ENCODE peak calls at places on chromosomes 12 and 14, in five cellular contexts. L is effector memory CD4-positive, alpha-beta T cell; W is CD8-positive, alpha-beta memory T cell; D is tibial artery; P is CD4-positive, alpha-beta T cell. C is an unnamed sample.

GRCh38 chr12:50533203-50533584 is 28.4 kb downstream of the DIP2B start:
- DNase-seq in P (no peak), W (no peak), D (no peak), L (no peak), C (no peak)

GRCh38 chr14:101226603-101227425 is 323.3 kb upstream of the RTL1 start:
- DNase-seq in D (no peak), L (no peak), P (no peak), W (no peak), C (peak)

GRCh38 chr12:121915841-121916321 is 2.5 kb upstream of the CFAP251 start:
- DNase-seq in D (no peak), W (no peak), P (no peak), L (no peak), C (no peak)

GRCh38 chr12:47422656-47423055 is 283.2 kb downstream of the RPAP3 start:
- DNase-seq in D (no peak), L (no peak), P (no peak), W (no peak), C (no peak)

GRCh38 chr12:49956663-49957569 is 4.8 kb upstream of the AQP5 start:
- DNase-seq in D (no peak), W (no peak), P (no peak), L (no peak), C (no peak)

GRCh38 chr14:36655054-36655381 is 6.6 kb upstream of the PAX9 start:
- DNase-seq in W (no peak), L (no peak), D (no peak), P (no peak), C (no peak)

GRCh38 chr14:61185534-61185933 is 95.6 kb downstream of the TMEM30B start:
- DNase-seq in D (no peak), P (no peak), W (no peak), L (no peak), C (no peak)

GRCh38 chr14:89146291-89146690 is 270.7 kb downstream of the FOXN3 start:
- DNase-seq in D (no peak), P (no peak), L (no peak), W (no peak), C (no peak)

GRCh38 chr14:68781161-68782021 is 11.5 kb downstream of the ZFP36L1 start:
- DNase-seq in W (peak), D (no peak), L (peak), P (peak), C (peak)

GRCh38 chr12:80892597-80893445 is 44.9 kb downstream of the LIN7A start:
- DNase-seq in D (no peak), W (no peak), P (no peak), L (no peak), C (no peak)

GRCh38 chr14:36208690-36209278 is 32.3 kb upstream of the PTCSC3 start:
- DNase-seq in D (no peak), P (no peak), L (no peak), W (no peak), C (no peak)

GRCh38 chr14:39381366-39381765 is 50.9 kb downstream of the FBXO33 start:
- DNase-seq in D (no peak), P (no peak), W (no peak), L (no peak), C (no peak)

GRCh38 chr12:67034110-67034879 is 234.9 kb upstream of the CAND1 start:
- DNase-seq in P (no peak), W (no peak), L (no peak), D (no peak), C (no peak)

GRCh38 chr14:94548999-94549985 is 11.9 kb upstream of the SERPINA4 start:
- DNase-seq in W (no peak), P (peak), L (peak), D (peak), C (no peak)

GRCh38 chr14:102221026-102221425 is 81.3 kb downstream of the WDR20 start:
- DNase-seq in D (no peak), P (no peak), L (no peak), W (no peak), C (no peak)

DNA sequence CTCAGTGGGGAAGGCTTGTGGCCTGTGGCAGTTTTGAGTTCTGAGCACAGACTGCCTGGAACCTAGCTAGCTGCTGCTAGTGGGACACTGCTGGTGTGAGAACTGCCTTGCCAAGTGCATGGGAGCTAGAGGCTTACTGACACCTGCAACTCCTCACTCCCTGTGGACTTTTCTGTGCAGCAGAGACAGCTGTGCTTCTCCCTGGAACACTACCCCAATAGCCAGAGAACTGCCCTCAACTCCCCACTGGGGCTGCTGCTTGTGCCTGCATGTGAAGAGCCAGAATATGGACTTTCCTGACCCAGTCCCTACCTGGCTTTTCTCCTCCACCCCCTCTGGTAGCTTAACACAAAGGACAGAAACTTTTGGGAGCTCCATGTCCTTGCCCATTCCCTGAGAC is 222.6 kb downstream of the ADGRD1 start:
- DNase-seq in P (no peak), D (no peak), W (no peak), L (no peak), C (no peak)
- H3K27ac ChIP-seq in P (no peak), D (no peak), W (no peak), L (no peak), C (no peak)

DNA sequence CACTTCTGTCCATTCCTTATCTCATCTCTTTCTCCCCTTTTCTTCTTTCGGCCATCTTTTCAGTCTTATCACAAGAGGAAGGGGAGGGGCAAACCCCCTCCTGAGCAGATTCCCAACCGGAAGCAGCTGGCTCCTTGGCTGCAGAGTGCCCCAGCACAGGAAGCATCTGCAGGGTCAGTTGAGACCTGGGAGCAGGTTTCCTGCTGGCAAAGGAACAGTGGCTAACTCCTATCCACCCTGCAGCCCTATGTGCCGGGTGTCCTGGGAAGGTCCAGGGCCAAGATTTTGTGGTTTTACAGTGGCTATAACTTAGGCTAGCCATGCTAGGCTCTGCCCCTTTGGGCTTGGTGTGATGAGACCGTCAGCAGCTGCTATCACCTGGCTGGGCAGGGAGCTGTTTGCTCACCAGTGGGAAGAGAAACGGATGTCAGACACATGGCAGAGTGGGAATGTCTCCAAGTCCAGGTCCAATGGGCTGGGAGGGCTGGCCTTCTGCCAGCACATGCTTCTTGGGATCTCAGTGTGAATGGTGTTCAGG is 40.4 kb downstream of the SH2B3 start:
- DNase-seq in D (peak), L (no peak), P (no peak), W (no peak), C (no peak)
- H3K27ac ChIP-seq in D (peak), L (peak), P (peak), W (peak), C (peak)

GRCh38 chr12:42756841-42757661 is 167.5 kb upstream of the PRICKLE1 start:
- DNase-seq in L (no peak), D (no peak), W (no peak), P (no peak), C (no peak)
- H3K27ac ChIP-seq in L (no peak), D (no peak), W (no peak), P (no peak), C (no peak)

GRCh38 chr12:57823131-57823907 is 4.8 kb upstream of the AVIL start:
- DNase-seq in D (no peak), P (no peak), L (no peak), W (no peak), C (no peak)
- H3K27ac ChIP-seq in D (no peak), P (no peak), L (no peak), W (no peak), C (peak)

GRCh38 chr12:102948941-102949352 is 8.5 kb upstream of the ASCL1 start:
- DNase-seq in D (no peak), L (peak), P (peak), W (peak), C (no peak)

GRCh38 chr12:102954143-102954542 is 3.3 kb upstream of the ASCL1 start:
- DNase-seq in P (no peak), D (no peak), W (no peak), L (no peak), C (no peak)

GRCh38 chr12:102953221-102953620 is 4.3 kb upstream of the ASCL1 start:
- DNase-seq in W (no peak), L (no peak), D (no peak), P (no peak), C (no peak)

GRCh38 chr12:102950107-102950949 is 7.1 kb upstream of the ASCL1 start:
- DNase-seq in W (no peak), L (no peak), D (no peak), P (no peak), C (no peak)

GRCh38 chr12:102950950-102951490 is 6.5 kb upstream of the ASCL1 start:
- DNase-seq in L (no peak), D (no peak), P (no peak), W (no peak), C (peak)
- H3K27ac ChIP-seq in L (no peak), D (no peak), P (no peak), W (no peak), C (no peak)

GRCh38 chr12:91204416-91204815 is 21.8 kb upstream of the DCN start:
- DNase-seq in L (no peak), W (no peak), D (no peak), P (no peak), C (no peak)
- H3K27ac ChIP-seq in L (no peak), W (no peak), D (no peak), P (no peak), C (no peak)

GRCh38 chr12:31005944-31006361 is 67.7 kb upstream of the DDX11 start:
- DNase-seq in W (no peak), L (no peak), D (peak), P (no peak), C (no peak)
- H3K27ac ChIP-seq in W (no peak), L (no peak), D (no peak), P (no peak), C (no peak)

GRCh38 chr14:103696027-103696402 is 19.2 kb downstream of the XRCC3 start:
- DNase-seq in W (no peak), L (no peak), P (no peak), D (no peak), C (no peak)

GRCh38 chr14:103697601-103698379 is 17.5 kb downstream of the XRCC3 start:
- DNase-seq in D (no peak), W (no peak), P (no peak), L (no peak), C (no peak)

GRCh38 chr14:103698380-103699260 is 16.6 kb downstream of the XRCC3 start:
- DNase-seq in P (no peak), W (no peak), L (no peak), D (no peak), C (peak)

GRCh38 chr14:103696466-103697071 is 18.7 kb downstream of the XRCC3 start:
- DNase-seq in P (no peak), D (no peak), L (no peak), W (no peak), C (no peak)

GRCh38 chr14:103697196-103697595 is 18.1 kb downstream of the XRCC3 start:
- DNase-seq in L (no peak), D (no peak), P (no peak), W (no peak), C (no peak)
- H3K27ac ChIP-seq in L (no peak), D (peak), P (no peak), W (no peak), C (no peak)

GRCh38 chr14:21704340-21704737 is 30.7 kb upstream of the OR4E1 start:
- DNase-seq in L (no peak), W (no peak), P (no peak), D (no peak), C (no peak)
- H3K27ac ChIP-seq in L (no peak), W (no peak), P (no peak), D (no peak), C (no peak)

C was measured in upper lobe of left lung.